ENCODE peak calls at places on chromosomes 12 and 14, in eight cellular contexts. Z is endothelial cell; X is activated naive CD4-positive, alpha-beta T cell treated with anti-CD3 and anti-CD28 coated beads, Interleukin-2, amount 10 ng/mL, durations not matched to agents 7 days and 5 days; I is GM03348; N is left ventricle myocardium inferior; G is mucosa of gallbladder; A is stimulated activated naive B cell treated with anti-CD40 and anti-IgM and Interleukin-4, amounts not matched to agents 10 μg/mL and 1 μg/mL and 100 μg/mL, for 72 hours; L is HEK293T. E is an unnamed sample.

GRCh38 chr14:100438271-100438670 is 115.1 kb downstream of the SLC25A47 start:
- DNase-seq in Z (no peak), X (no peak), I (no peak), N (no peak), G (no peak), A (no peak), L (no peak), E (no peak)

GRCh38 chr12:53985900-53986685 is 1.1 kb downstream of the HOXC10 start:
- DNase-seq in Z (no peak), X (no peak), I (no peak), N (no peak), G (no peak), A (no peak), L (no peak), E (no peak)

GRCh38 chr12:89994901-89995300 is 286.3 kb upstream of the ATP2B1 start:
- DNase-seq in Z (no peak), X (no peak), I (no peak), N (no peak), G (no peak), A (no peak), L (no peak), E (no peak)

GRCh38 chr12:123105427-123105826 is 45.5 kb downstream of the PITPNM2 start:
- DNase-seq in Z (peak), X (no peak), I (no peak), N (no peak), G (no peak), A (no peak), L (no peak), E (no peak)

GRCh38 chr12:119020377-119021360 is 39.3 kb downstream of the SRRM4 start:
- DNase-seq in Z (peak), X (peak), I (no peak), N (peak), G (no peak), A (no peak), L (peak), E (no peak)

GRCh38 chr12:52311282-52311643 is 9.9 kb downstream of the KRT83 start:
- DNase-seq in Z (no peak), X (peak), I (peak), N (no peak), G (peak), A (no peak), L (no peak), E (no peak)

GRCh38 chr12:124125472-124125871 is 152.5 kb downstream of the ZNF664 start:
- DNase-seq in Z (no peak), X (no peak), I (no peak), N (no peak), G (no peak), A (no peak), L (no peak), E (peak)

GRCh38 chr12:75635606-75636444 is 124.4 kb upstream of the KRR1 start:
- DNase-seq in Z (no peak), X (no peak), I (peak), N (no peak), G (no peak), A (no peak), L (peak), E (no peak)

GRCh38 chr14:69692542-69693053 is 74.3 kb upstream of the SRSF5 start:
- DNase-seq in Z (no peak), X (no peak), I (no peak), N (no peak), G (no peak), A (no peak), L (no peak), E (no peak)

GRCh38 chr12:22893878-22894277 is 268.9 kb downstream of the ETNK1 start:
- DNase-seq in Z (no peak), X (no peak), I (no peak), N (no peak), G (no peak), A (no peak), L (no peak), E (no peak)

GRCh38 chr12:6323995-6324711 is 13.7 kb downstream of the PLEKHG6 start:
- DNase-seq in Z (no peak), X (no peak), I (no peak), N (no peak), G (no peak), A (no peak), L (no peak), E (no peak)

GRCh38 chr12:32987526-32987925 is 90.9 kb upstream of the PKP2 start:
- DNase-seq in Z (no peak), X (no peak), I (no peak), N (no peak), G (no peak), A (no peak), L (no peak), E (no peak)

GRCh38 chr14:77200406-77200985 is 18.9 kb downstream of the TMEM63C start:
- DNase-seq in Z (no peak), X (no peak), I (no peak), N (no peak), G (no peak), A (no peak), L (no peak), E (no peak)

GRCh38 chr12:11886339-11886738 is 184.4 kb upstream of the BCL2L14 start:
- DNase-seq in Z (no peak), X (no peak), I (no peak), N (no peak), G (no peak), A (no peak), L (no peak), E (no peak)

GRCh38 chr12:112930350-112930749 is 7.9 kb upstream of the OAS3 start:
- DNase-seq in Z (no peak), X (no peak), I (no peak), N (no peak), G (no peak), A (no peak), L (no peak), E (no peak)

GRCh38 chr14:51884086-51884927 is 23.9 kb downstream of the GNG2 start:
- DNase-seq in Z (no peak), X (no peak), I (peak), N (no peak), G (no peak), A (no peak), L (no peak), E (no peak)

GRCh38 chr14:70789961-70790360 is 19.4 kb downstream of the MAP3K9 start:
- DNase-seq in Z (no peak), X (no peak), I (no peak), N (no peak), G (no peak), A (no peak), L (no peak), E (no peak)

GRCh38 chr14:73503648-73504047 is 12.9 kb downstream of the RIOX1 start:
- DNase-seq in Z (no peak), X (no peak), I (peak), N (no peak), G (no peak), A (no peak), L (no peak), E (no peak)

GRCh38 chr12:82627799-82628198 is 58.9 kb upstream of the TMTC2 start:
- DNase-seq in Z (no peak), X (no peak), I (peak), N (no peak), G (no peak), A (no peak), L (peak), E (peak)

GRCh38 chr12:6788972-6789905 is at the start of gene CD4:
- DNase-seq in Z (no peak), X (peak), I (no peak), N (peak), G (peak), A (no peak), L (no peak), E (no peak)

GRCh38 chr14:101475468-101476257 is 85.6 kb upstream of the DIO3 start:
- DNase-seq in Z (no peak), X (no peak), I (peak), N (no peak), G (no peak), A (no peak), L (no peak), E (no peak)

GRCh38 chr12:100427078-100427477 is 46.6 kb upstream of the NR1H4 start:
- DNase-seq in Z (no peak), X (no peak), I (peak), N (no peak), G (peak), A (no peak), L (no peak), E (no peak)

GRCh38 chr12:88472775-88473174 is 107.5 kb downstream of the KITLG start:
- DNase-seq in Z (no peak), X (no peak), I (no peak), N (no peak), G (no peak), A (no peak), L (no peak), E (no peak)

GRCh38 chr14:73237219-73237785 is at the start of gene PAPLN:
- DNase-seq in Z (no peak), X (peak), I (no peak), N (no peak), G (no peak), A (no peak), L (no peak), E (no peak)

E was measured in NCI-H526 treated with DMSO at 0.1 percent for 48 hours.